ENCODE peak calls at places on chromosome 9, in four cellular contexts. R is osteoblast, B is MM.1S, X is fibroblast of lung. F is an unnamed sample.

GRCh38 chr9:129609486-129610192 is 11.3 kb downstream of the C9orf50 start:
- DNase-seq in R (peak; percentile 96), B (peak; percentile 13), X (peak; percentile 68), F (peak; percentile 61)

GRCh38 chr9:86721843-86722705 is 225.2 kb downstream of the GAS1 start:
- DNase-seq in R (peak; percentile 87), B (no peak), X (peak; percentile 96), F (peak; percentile 95)

GRCh38 chr9:69454327-69454726 is 129.3 kb downstream of the ENTREP1 start:
- DNase-seq in R (no peak), B (no peak), X (no peak), F (no peak)

GRCh38 chr9:98707158-98708102 is 1.3 kb downstream of the GABBR2 start:
- DNase-seq in R (peak; percentile 95), B (peak; percentile 12), X (peak; percentile 83), F (peak; percentile 74)

GRCh38 chr9:134396825-134397224 is 70.6 kb downstream of the RXRA start:
- DNase-seq in R (no peak), B (no peak), X (no peak), F (no peak)

GRCh38 chr9:117906763-117907162 is 202.6 kb downstream of the TLR4 start:
- DNase-seq in R (no peak), B (no peak), X (no peak), F (no peak)

GRCh38 chr9:30382271-30382670 is 2002.2 kb upstream of the ACO1 start:
- DNase-seq in R (no peak), B (no peak), X (no peak), F (no peak)

GRCh38 chr9:77457916-77458592 is 190.1 kb downstream of the GNA14 start:
- DNase-seq in R (peak; percentile 80), B (peak; percentile 71), X (peak; percentile 61), F (peak; percentile 47)

GRCh38 chr9:82421498-82421897 is 432.9 kb downstream of the SPATA31D1 start:
- DNase-seq in R (peak; percentile 43), B (no peak), X (no peak), F (no peak)

GRCh38 chr9:93194584-93194983 is 10.6 kb downstream of the WNK2 start:
- DNase-seq in R (no peak), B (no peak), X (no peak), F (no peak)

GRCh38 chr9:73200694-73201432 is 49.2 kb downstream of the ANXA1 start:
- DNase-seq in R (no peak), B (peak; percentile 64), X (peak; percentile 15), F (no peak)

GRCh38 chr9:92158097-92158601 is 42.9 kb upstream of the SPTLC1 start:
- DNase-seq in R (no peak), B (no peak), X (no peak), F (no peak)

GRCh38 chr9:118829334-118829733 is 539.9 kb downstream of the BRINP1 start:
- DNase-seq in R (no peak), B (peak; percentile 9), X (peak; percentile 14), F (peak; percentile 8)

GRCh38 chr9:32486839-32487562 is 39.0 kb downstream of the RIGI start:
- DNase-seq in R (peak; percentile 70), B (no peak), X (peak; percentile 23), F (peak; percentile 17)

GRCh38 chr9:97632406-97632991 is 669 bp downstream of the TSTD2 start:
- DNase-seq in R (peak; percentile 32), B (no peak), X (peak; percentile 82), F (peak; percentile 80)

GRCh38 chr9:108109927-108110326 is 620.4 kb upstream of the KLF4 start:
- DNase-seq in R (no peak), B (no peak), X (no peak), F (no peak)

GRCh38 chr9:70533492-70533891 is 119.0 kb upstream of the KLF9 start:
- DNase-seq in R (no peak), B (no peak), X (no peak), F (no peak)

GRCh38 chr9:135662758-135663450 is at the start of gene LCN9:
- DNase-seq in R (peak; percentile 53), B (no peak), X (peak; percentile 4), F (no peak)

GRCh38 chr9:123062306-123063171 is 29.1 kb downstream of the GPR21 start:
- DNase-seq in R (no peak), B (no peak), X (peak; percentile 35), F (peak; percentile 11)

GRCh38 chr9:631596-631995 is 209.9 kb upstream of the DMRT1 start:
- DNase-seq in R (peak; percentile 46), B (no peak), X (peak; percentile 81), F (peak; percentile 73)

GRCh38 chr9:29393064-29393463 is 1819.8 kb upstream of the C9orf72 start:
- DNase-seq in R (no peak), B (no peak), X (peak; percentile 3), F (no peak)

GRCh38 chr9:19303216-19303615 is 72.7 kb downstream of the DENND4C start:
- DNase-seq in R (no peak), B (no peak), X (no peak), F (no peak)
- H2AFZ ChIP-seq in R (no peak overlapping the region), B (no peak overlapping the region), X (no peak overlapping the region), F (no peak overlapping the region)

GRCh38 chr9:17694336-17694735 is 115.5 kb downstream of the SH3GL2 start:
- DNase-seq in R (no peak), B (no peak), X (no peak), F (no peak)
- H3K4me3 ChIP-seq in R (no peak overlapping the region), B (no peak overlapping the region), X (no peak overlapping the region), F (no peak overlapping the region)

GRCh38 chr9:36959681-36960574 is 74.1 kb downstream of the PAX5 start:
- DNase-seq in R (peak; percentile 89), B (no peak), X (no peak), F (no peak)

GRCh38 chr9:36961568-36962360 is 72.3 kb downstream of the PAX5 start:
- DNase-seq in R (no peak), B (no peak), X (peak; percentile 14), F (peak; percentile 6)

GRCh38 chr9:36960575-36960955 is 73.5 kb downstream of the PAX5 start:
- DNase-seq in R (no peak), B (no peak), X (no peak), F (no peak)

GRCh38 chr9:36962721-36963120 is 71.3 kb downstream of the PAX5 start:
- DNase-seq in R (no peak), B (no peak), X (no peak), F (no peak)

DNA sequence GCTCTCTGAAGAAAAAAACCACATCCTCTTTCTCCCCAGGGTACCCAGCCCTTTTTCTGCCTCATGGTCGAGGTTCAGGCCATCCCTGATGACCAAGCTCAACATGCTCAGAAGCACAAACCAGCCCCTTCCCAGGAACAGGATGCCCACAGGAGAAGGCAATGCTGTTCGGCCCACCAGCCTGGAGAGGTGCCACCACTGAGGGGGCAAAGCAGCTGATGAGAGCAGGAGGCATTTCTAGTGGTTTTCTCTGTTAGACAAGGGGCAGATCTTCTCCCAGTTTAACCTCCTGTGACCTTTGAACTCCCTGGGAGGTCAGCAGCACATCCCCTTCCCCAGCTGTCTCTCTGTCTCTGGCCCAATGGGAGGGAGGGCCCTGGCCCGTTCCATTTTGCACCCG is 73.0 kb downstream of the PAX5 start:
- DNase-seq in R (no peak), B (no peak), X (no peak), F (no peak)
- H3K79me2 ChIP-seq in R (no peaks in the 10 kb centered on the region), B (no peaks in the 10 kb centered on the region), X (no peaks in the 10 kb centered on the region), F (no peaks in the 10 kb centered on the region)

GRCh38 chr9:120109242-120109641 is 470.7 kb downstream of the CDK5RAP2 start:
- DNase-seq in R (no peak), B (no peak), X (no peak), F (no peak)

GRCh38 chr9:120107138-120107537 is 472.8 kb downstream of the CDK5RAP2 start:
- DNase-seq in R (no peak), B (no peak), X (no peak), F (no peak)

GRCh38 chr9:120104771-120105170 is 475.2 kb downstream of the CDK5RAP2 start:
- DNase-seq in R (no peak), B (no peak), X (no peak), F (no peak)

GRCh38 chr9:120110520-120110919 is 469.4 kb downstream of the CDK5RAP2 start:
- DNase-seq in R (no peak), B (no peak), X (no peak), F (no peak)
- H2AFZ ChIP-seq in R (no peak overlapping the region), B (no peak overlapping the region), X (no peak overlapping the region), F (no peak overlapping the region)

DNA sequence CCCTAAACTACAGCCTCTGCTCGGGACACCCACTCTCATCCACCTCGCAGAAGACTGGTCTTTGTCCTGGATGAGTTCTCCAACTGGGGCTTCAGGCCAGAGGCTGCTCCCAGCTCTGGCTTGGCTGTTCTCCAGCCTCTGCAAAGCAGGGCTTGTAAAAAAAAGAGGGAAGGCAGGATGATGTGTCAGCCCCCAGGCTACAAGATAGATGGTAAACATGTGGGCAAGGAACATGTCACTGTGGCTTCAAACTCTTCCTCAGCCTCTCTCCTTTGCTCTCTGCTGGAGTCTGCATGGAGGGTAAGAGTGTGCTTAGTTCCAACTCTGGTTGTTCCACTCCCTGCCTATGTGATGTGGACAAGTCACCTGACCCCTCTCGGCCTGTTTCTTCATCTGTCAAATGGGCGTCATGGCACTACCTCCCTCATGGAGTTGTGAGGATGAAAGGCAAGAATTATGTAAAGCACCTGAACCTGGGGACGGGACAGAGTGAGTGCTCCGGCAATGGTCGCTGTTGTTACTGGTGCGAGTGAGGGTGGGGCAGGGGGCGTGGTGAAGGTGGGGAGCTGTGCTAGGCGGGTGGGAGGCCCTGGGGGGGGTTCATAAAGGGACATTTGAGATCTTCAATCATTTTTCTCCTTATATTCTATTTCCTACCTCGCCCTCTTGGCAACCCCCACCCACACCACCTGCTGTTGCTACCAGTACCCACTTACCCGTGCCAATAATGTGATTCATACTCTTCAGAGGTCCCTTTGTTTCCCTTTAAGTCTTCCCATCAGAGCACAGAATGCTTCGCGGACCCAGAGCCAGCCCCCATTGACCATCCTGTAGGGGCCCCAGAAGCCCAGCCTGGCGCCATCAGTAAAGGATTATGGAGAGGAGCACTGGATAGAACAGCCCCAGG is 6.8 kb upstream of the ZNF79 start:
- DNase-seq in R (no peak), B (no peak), X (peak; percentile 33), F (no peak)
- H3K4me3 ChIP-seq in R (no peak overlapping the region), B (no peak overlapping the region), X (no peak overlapping the region), F (no peak overlapping the region)

GRCh38 chr9:130728721-130729120 is 35.1 kb downstream of the EXOSC2 start:
- DNase-seq in R (peak; percentile 80), B (no peak), X (peak; percentile 86), F (peak; percentile 83)
- H3K79me2 ChIP-seq in R (peaks cover 63% of the 10 kb centered on the region), B (no peaks in the 10 kb centered on the region), X (peaks cover 17% of the 10 kb centered on the region), F (peaks cover 77% of the 10 kb centered on the region)

DNA sequence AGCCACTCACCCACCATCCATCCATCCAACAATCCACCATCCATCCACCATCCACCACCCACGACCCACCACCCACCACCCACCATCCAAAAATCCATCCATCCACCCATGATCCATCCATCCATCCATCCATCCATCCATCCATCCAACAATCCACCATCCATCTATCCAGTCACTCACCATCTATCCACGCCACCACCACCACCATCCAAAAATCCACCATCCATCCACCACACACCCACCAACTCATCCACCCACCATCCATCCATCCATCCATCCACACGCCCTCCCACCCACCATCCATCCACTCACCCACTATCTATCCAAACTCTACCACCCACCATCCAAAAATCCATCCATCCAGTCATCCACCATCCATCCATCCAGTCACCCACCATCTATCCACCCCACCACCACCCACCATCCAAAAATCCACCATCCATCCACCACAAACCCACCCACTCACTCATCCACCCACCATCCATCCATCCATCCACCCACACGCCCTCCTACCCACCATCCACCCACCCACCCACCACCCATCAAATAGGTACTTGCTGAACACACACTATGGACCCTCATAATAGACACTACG is 9.0 kb downstream of the DPH7 start:
- DNase-seq in R (peak; percentile 41), B (no peak), X (no peak), F (no peak)
- H2AFZ ChIP-seq in R (no peak overlapping the region), B (no peak overlapping the region), X (no peak overlapping the region), F (no peak overlapping the region)